ENCODE peak calls at places on chromosomes 5 and 9, in ten cellular contexts. One of them, this sample, is unnamed.

GRCh38 chr9:88033303-88033702 is 59.0 kb upstream of the CDK20 start:
- DNase-seq in gastrocnemius medialis: no peak
- DNase-seq in fibroblast of mammary gland: no peak
- DNase-seq in PC-3: no peak
- DNase-seq in SK-N-SH: no peak
- DNase-seq in lower lobe of right lung: no peak
- DNase-seq in AG04450: no peak
- DNase-seq in cardiac fibroblast: no peak
- DNase-seq in cardiac muscle cell: no peak
- DNase-seq in brain microvascular endothelial cell: no peak
- DNase-seq in this sample: no peak

GRCh38 chr9:8366161-8366926 is 566.8 kb upstream of the DMAC1 start:
- DNase-seq in gastrocnemius medialis: no peak
- DNase-seq in fibroblast of mammary gland: peak; percentile 86
- DNase-seq in PC-3: peak; percentile 1
- DNase-seq in SK-N-SH: no peak
- DNase-seq in lower lobe of right lung: no peak
- DNase-seq in AG04450: no peak
- DNase-seq in cardiac fibroblast: peak; percentile 39
- DNase-seq in cardiac muscle cell: no peak
- DNase-seq in brain microvascular endothelial cell: peak; percentile 68
- DNase-seq in this sample: no peak

GRCh38 chr5:31563216-31563615 is 31.1 kb downstream of the C5orf22 start:
- DNase-seq in gastrocnemius medialis: no peak
- DNase-seq in fibroblast of mammary gland: no peak
- DNase-seq in PC-3: no peak
- DNase-seq in SK-N-SH: no peak
- DNase-seq in lower lobe of right lung: no peak
- DNase-seq in AG04450: no peak
- DNase-seq in cardiac fibroblast: no peak
- DNase-seq in cardiac muscle cell: no peak
- DNase-seq in brain microvascular endothelial cell: no peak
- DNase-seq in this sample: peak; percentile 6

GRCh38 chr5:31854625-31855526 is 215.9 kb downstream of the PDZD2 start:
- DNase-seq in gastrocnemius medialis: peak; percentile 9
- DNase-seq in fibroblast of mammary gland: no peak
- DNase-seq in PC-3: peak; percentile 79
- DNase-seq in SK-N-SH: peak; percentile 72
- DNase-seq in lower lobe of right lung: peak; percentile 69
- DNase-seq in AG04450: no peak
- DNase-seq in cardiac fibroblast: peak; percentile 26
- DNase-seq in cardiac muscle cell: peak; percentile 59
- DNase-seq in brain microvascular endothelial cell: no peak
- DNase-seq in this sample: peak; percentile 42

GRCh38 chr5:71932649-71933338 is 174.5 kb upstream of the MAP1B start:
- DNase-seq in gastrocnemius medialis: no peak
- DNase-seq in fibroblast of mammary gland: peak; percentile 65
- DNase-seq in PC-3: peak; percentile 80
- DNase-seq in SK-N-SH: no peak
- DNase-seq in lower lobe of right lung: no peak
- DNase-seq in AG04450: no peak
- DNase-seq in cardiac fibroblast: peak; percentile 94
- DNase-seq in cardiac muscle cell: peak; percentile 31
- DNase-seq in brain microvascular endothelial cell: peak; percentile 84
- DNase-seq in this sample: no peak

GRCh38 chr9:113446323-113446740 is 17.2 kb upstream of the RGS3 start:
- DNase-seq in gastrocnemius medialis: no peak
- DNase-seq in fibroblast of mammary gland: peak; percentile 67
- DNase-seq in PC-3: peak; percentile 67
- DNase-seq in SK-N-SH: peak; percentile 72
- DNase-seq in lower lobe of right lung: no peak
- DNase-seq in AG04450: no peak
- DNase-seq in cardiac fibroblast: peak; percentile 73
- DNase-seq in cardiac muscle cell: peak; percentile 63
- DNase-seq in brain microvascular endothelial cell: no peak
- DNase-seq in this sample: peak; percentile 65

GRCh38 chr5:30501065-30501464 is 692.4 kb upstream of the CDH6 start:
- DNase-seq in gastrocnemius medialis: no peak
- DNase-seq in fibroblast of mammary gland: no peak
- DNase-seq in PC-3: no peak
- DNase-seq in SK-N-SH: no peak
- DNase-seq in lower lobe of right lung: no peak
- DNase-seq in AG04450: no peak
- DNase-seq in cardiac fibroblast: no peak
- DNase-seq in cardiac muscle cell: no peak
- DNase-seq in brain microvascular endothelial cell: no peak
- DNase-seq in this sample: no peak

GRCh38 chr9:76895186-76895585 is 10.7 kb downstream of the PRUNE2 start:
- DNase-seq in gastrocnemius medialis: no peak
- DNase-seq in fibroblast of mammary gland: peak; percentile 80
- DNase-seq in PC-3: no peak
- DNase-seq in SK-N-SH: no peak
- DNase-seq in lower lobe of right lung: no peak
- DNase-seq in AG04450: no peak
- DNase-seq in cardiac fibroblast: no peak
- DNase-seq in cardiac muscle cell: no peak
- DNase-seq in brain microvascular endothelial cell: no peak
- DNase-seq in this sample: no peak

GRCh38 chr9:88658311-88658822 is 123.4 kb downstream of the NXNL2 start:
- DNase-seq in gastrocnemius medialis: no peak
- DNase-seq in fibroblast of mammary gland: peak; percentile 88
- DNase-seq in PC-3: no peak
- DNase-seq in SK-N-SH: no peak
- DNase-seq in lower lobe of right lung: no peak
- DNase-seq in AG04450: no peak
- DNase-seq in cardiac fibroblast: peak; percentile 92
- DNase-seq in cardiac muscle cell: no peak
- DNase-seq in brain microvascular endothelial cell: peak; percentile 48
- DNase-seq in this sample: peak; percentile 82

GRCh38 chr9:135478858-135479468 is 619 bp upstream of the PPP1R26 start:
- DNase-seq in gastrocnemius medialis: no peak
- DNase-seq in fibroblast of mammary gland: peak; percentile 11
- DNase-seq in PC-3: peak; percentile 45
- DNase-seq in SK-N-SH: peak; percentile 80
- DNase-seq in lower lobe of right lung: peak; percentile 77
- DNase-seq in AG04450: no peak
- DNase-seq in cardiac fibroblast: peak; percentile 38
- DNase-seq in cardiac muscle cell: peak; percentile 68
- DNase-seq in brain microvascular endothelial cell: no peak
- DNase-seq in this sample: peak; percentile 29

GRCh38 chr5:20974423-20974822 is 986.4 kb upstream of the CDH18 start:
- DNase-seq in gastrocnemius medialis: no peak
- DNase-seq in fibroblast of mammary gland: no peak
- DNase-seq in PC-3: peak; percentile 73
- DNase-seq in SK-N-SH: no peak
- DNase-seq in lower lobe of right lung: no peak
- DNase-seq in AG04450: no peak
- DNase-seq in cardiac fibroblast: no peak
- DNase-seq in cardiac muscle cell: no peak
- DNase-seq in brain microvascular endothelial cell: no peak
- DNase-seq in this sample: no peak

GRCh38 chr5:76606665-76607064 is 16.5 kb downstream of the F2RL2 start:
- DNase-seq in gastrocnemius medialis: no peak
- DNase-seq in fibroblast of mammary gland: no peak
- DNase-seq in PC-3: no peak
- DNase-seq in SK-N-SH: no peak
- DNase-seq in lower lobe of right lung: no peak
- DNase-seq in AG04450: no peak
- DNase-seq in cardiac fibroblast: no peak
- DNase-seq in cardiac muscle cell: no peak
- DNase-seq in brain microvascular endothelial cell: no peak
- DNase-seq in this sample: no peak

GRCh38 chr9:131618071-131618479 is 72.8 kb downstream of the PRRT1B start:
- DNase-seq in gastrocnemius medialis: peak; percentile 34
- DNase-seq in fibroblast of mammary gland: no peak
- DNase-seq in PC-3: no peak
- DNase-seq in SK-N-SH: peak; percentile 77
- DNase-seq in lower lobe of right lung: no peak
- DNase-seq in AG04450: no peak
- DNase-seq in cardiac fibroblast: peak; percentile 54
- DNase-seq in cardiac muscle cell: peak; percentile 52
- DNase-seq in brain microvascular endothelial cell: no peak
- DNase-seq in this sample: no peak

GRCh38 chr5:90020575-90021535 is 388.7 kb downstream of the CETN3 start:
- DNase-seq in gastrocnemius medialis: no peak
- DNase-seq in fibroblast of mammary gland: peak; percentile 90
- DNase-seq in PC-3: peak; percentile 98
- DNase-seq in SK-N-SH: no peak
- DNase-seq in lower lobe of right lung: no peak
- DNase-seq in AG04450: peak; percentile 33
- DNase-seq in cardiac fibroblast: peak; percentile 97
- DNase-seq in cardiac muscle cell: no peak
- DNase-seq in brain microvascular endothelial cell: peak; percentile 75
- DNase-seq in this sample: peak; percentile 69
- H3K4me3 ChIP-seq in gastrocnemius medialis: no peak overlapping the region
- H3K4me3 ChIP-seq in fibroblast of mammary gland: peak overlapping the region; percentile 30
- H3K4me3 ChIP-seq in PC-3: peak overlapping the region; percentile 55
- H3K4me3 ChIP-seq in SK-N-SH: peak overlapping the region; percentile 51
- H3K4me3 ChIP-seq in lower lobe of right lung: peak overlapping the region; percentile 32
- H3K4me3 ChIP-seq in AG04450: peak overlapping the region; percentile 45
- H3K4me3 ChIP-seq in cardiac fibroblast: peak overlapping the region; percentile 44
- H3K4me3 ChIP-seq in cardiac muscle cell: no peak overlapping the region
- H3K4me3 ChIP-seq in brain microvascular endothelial cell: peak overlapping the region; percentile 30
- H3K4me3 ChIP-seq in this sample: peak overlapping the region; percentile 54

DNA sequence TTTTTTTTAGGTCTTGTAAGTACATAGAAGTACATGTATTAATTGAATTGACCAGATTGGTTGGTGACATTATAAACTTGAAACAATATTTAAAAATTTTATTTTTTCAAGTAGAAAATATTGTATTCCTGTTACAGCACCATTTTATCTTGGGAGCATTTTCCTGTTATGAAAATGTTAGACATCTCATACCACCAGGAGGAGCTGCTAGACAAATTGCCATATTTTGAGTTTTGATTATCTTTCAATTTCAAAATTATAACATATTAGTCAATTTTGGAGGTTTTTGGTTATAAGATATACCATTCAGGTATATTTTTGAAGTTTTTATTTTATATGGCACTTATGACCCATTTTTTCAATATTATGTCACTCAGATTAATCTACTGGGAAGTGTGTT is 84.4 kb downstream of the CNTLN start:
- DNase-seq in gastrocnemius medialis: no peak
- DNase-seq in fibroblast of mammary gland: peak; percentile 16
- DNase-seq in PC-3: peak; percentile 8
- DNase-seq in SK-N-SH: no peak
- DNase-seq in lower lobe of right lung: no peak
- DNase-seq in AG04450: no peak
- DNase-seq in cardiac fibroblast: peak; percentile 28
- DNase-seq in cardiac muscle cell: no peak
- DNase-seq in brain microvascular endothelial cell: no peak
- DNase-seq in this sample: peak; percentile 19
- TF ChIP-seq CTCF in gastrocnemius medialis: no peak
- TF ChIP-seq CTCF in fibroblast of mammary gland: peak; percentile 43
- TF ChIP-seq CTCF in PC-3: peak; percentile 54
- TF ChIP-seq CTCF in SK-N-SH: peak; percentile 51
- TF ChIP-seq CTCF in lower lobe of right lung: no peak
- TF ChIP-seq CTCF in AG04450: peak; percentile 47
- TF ChIP-seq CTCF in cardiac fibroblast: peak; percentile 46
- TF ChIP-seq CTCF in cardiac muscle cell: peak; percentile 49
- TF ChIP-seq CTCF in brain microvascular endothelial cell: peak; percentile 45
- TF ChIP-seq CTCF in this sample: peak; percentile 53

DNA sequence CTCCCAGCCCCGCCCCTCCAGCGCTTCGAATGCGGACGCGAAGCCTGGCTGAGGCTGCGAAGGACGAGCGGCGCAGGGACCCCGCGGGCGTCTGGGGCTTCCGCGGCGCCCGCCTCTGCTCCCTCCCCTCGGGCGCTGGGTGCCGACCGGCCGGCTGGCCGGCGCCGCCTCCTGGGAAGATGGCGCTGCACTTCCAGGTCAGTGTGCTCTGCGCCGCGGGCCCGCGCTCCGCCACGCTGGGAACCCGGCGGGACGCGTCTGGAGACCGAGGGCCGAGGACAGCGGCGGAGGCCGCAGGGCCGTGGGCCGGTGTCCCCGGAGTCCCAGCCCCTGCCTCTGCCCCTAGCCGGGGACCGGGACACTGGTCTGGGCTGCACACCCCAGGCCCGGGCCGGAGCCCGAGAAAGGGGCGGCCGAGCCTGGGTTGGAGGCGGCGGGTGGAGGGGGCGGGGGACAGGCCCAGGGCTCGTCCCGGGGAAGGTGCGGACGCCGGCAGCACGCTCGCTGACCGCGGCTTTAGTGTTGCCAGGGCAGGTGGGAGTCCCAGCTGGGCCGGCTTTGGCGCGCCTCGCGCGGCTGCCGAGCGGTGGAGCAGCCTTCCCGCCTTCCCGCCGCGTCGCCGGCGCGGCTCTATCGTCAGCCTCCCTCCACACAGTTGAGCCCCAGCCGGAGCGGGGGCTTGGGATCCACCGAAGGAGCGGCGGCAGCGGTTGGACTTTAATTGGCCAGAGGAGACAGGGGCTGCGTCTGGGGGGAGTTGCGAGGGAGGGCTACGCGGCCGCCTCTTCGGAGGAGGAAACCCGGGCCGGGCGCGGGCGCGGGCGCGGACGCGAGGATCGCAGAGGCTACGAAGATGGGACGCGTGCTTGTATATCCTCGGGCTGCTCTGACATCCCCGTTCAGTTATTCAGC is at the start of gene RANBP17:
- DNase-seq in gastrocnemius medialis: no peak
- DNase-seq in fibroblast of mammary gland: peak; percentile 62
- DNase-seq in PC-3: peak; percentile 32
- DNase-seq in SK-N-SH: peak; percentile 95
- DNase-seq in lower lobe of right lung: peak; percentile 76
- DNase-seq in AG04450: no peak
- DNase-seq in cardiac fibroblast: peak; percentile 81
- DNase-seq in cardiac muscle cell: peak; percentile 89
- DNase-seq in brain microvascular endothelial cell: peak; percentile 67
- DNase-seq in this sample: peak; percentile 67
- H3K4me3 ChIP-seq in gastrocnemius medialis: peak within 1 kb of the TSS; percentile 52
- H3K4me3 ChIP-seq in fibroblast of mammary gland: peak within 1 kb of the TSS; percentile 64
- H3K4me3 ChIP-seq in PC-3: peak within 1 kb of the TSS; percentile 79
- H3K4me3 ChIP-seq in SK-N-SH: peak within 1 kb of the TSS; percentile 90
- H3K4me3 ChIP-seq in lower lobe of right lung: peak within 1 kb of the TSS; percentile 69
- H3K4me3 ChIP-seq in AG04450: peak within 1 kb of the TSS; percentile 69
- H3K4me3 ChIP-seq in cardiac fibroblast: peak within 1 kb of the TSS; percentile 77
- H3K4me3 ChIP-seq in cardiac muscle cell: peak within 1 kb of the TSS; percentile 51
- H3K4me3 ChIP-seq in brain microvascular endothelial cell: peak within 1 kb of the TSS; percentile 67
- H3K4me3 ChIP-seq in this sample: peak within 1 kb of the TSS; percentile 78

DNA sequence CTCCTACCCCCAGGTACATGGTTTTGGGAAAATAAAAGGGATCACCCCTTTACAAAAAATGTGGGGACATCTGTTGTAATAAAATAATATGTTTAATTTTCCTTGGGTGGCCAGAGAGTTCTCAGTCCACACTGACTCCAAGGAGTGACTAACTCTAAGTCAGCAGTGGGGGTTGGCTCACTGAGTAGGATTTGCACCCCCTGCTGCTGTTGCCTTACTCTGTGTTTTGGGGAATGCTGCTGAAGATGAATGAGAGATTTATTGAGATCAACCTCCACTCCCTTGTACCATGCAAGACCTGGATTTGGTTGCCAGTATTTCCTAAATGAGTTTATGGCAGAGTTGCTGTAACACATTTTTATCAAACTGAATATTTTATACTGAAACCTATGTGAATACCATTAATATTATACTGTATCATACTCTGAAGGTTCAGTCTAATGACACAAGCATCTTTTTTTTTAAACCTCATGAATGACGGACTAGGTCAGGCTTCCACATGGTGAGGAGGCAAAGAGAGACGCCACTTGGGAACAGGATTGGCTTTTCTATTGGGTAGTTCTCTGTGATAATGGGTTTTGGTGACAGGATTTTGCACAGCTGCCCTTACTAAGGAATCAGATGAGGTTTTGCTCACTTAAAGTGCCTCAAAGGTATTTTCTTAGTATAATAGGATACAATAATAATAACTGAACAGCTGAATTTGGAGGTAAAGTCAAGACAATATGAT is 121.3 kb upstream of the OSMR start:
- DNase-seq in gastrocnemius medialis: no peak
- DNase-seq in fibroblast of mammary gland: peak; percentile 80
- DNase-seq in PC-3: peak; percentile 42
- DNase-seq in SK-N-SH: no peak
- DNase-seq in lower lobe of right lung: no peak
- DNase-seq in AG04450: no peak
- DNase-seq in cardiac fibroblast: no peak
- DNase-seq in cardiac muscle cell: no peak
- DNase-seq in brain microvascular endothelial cell: peak; percentile 78
- DNase-seq in this sample: no peak
- TF ChIP-seq CTCF in gastrocnemius medialis: no peak
- TF ChIP-seq CTCF in fibroblast of mammary gland: peak; percentile 35
- TF ChIP-seq CTCF in PC-3: no peak
- TF ChIP-seq CTCF in SK-N-SH: peak; percentile 9
- TF ChIP-seq CTCF in lower lobe of right lung: no peak
- TF ChIP-seq CTCF in AG04450: peak; percentile 21
- TF ChIP-seq CTCF in cardiac fibroblast: peak; percentile 6
- TF ChIP-seq CTCF in cardiac muscle cell: no peak
- TF ChIP-seq CTCF in brain microvascular endothelial cell: peak; percentile 50
- TF ChIP-seq CTCF in this sample: no peak